ENCODE peak calls at places on chromosomes 5 and 9, in ten cellular contexts. M is prostate gland, Y is sciatic nerve, T is H9, H is NCI-H69, F is RWPE1, Z is AG08395, N is chondrocyte, E is Caco-2, O is NCI-H774. D is an unnamed sample.

GRCh38 chr5:172954277-172954676 is 4.9 kb upstream of the RPL26L1 start:
- DNase-seq in M (no peak), T (no peak), N (no peak), E (no peak), O (no peak), Y (no peak), Z (no peak), F (no peak), H (no peak), D (no peak)

GRCh38 chr5:4208996-4209395 is 613.4 kb downstream of the IRX1 start:
- DNase-seq in F (no peak), Y (no peak), Z (no peak), N (no peak), M (no peak), E (no peak), H (no peak), O (no peak), T (no peak), D (no peak)

GRCh38 chr9:96620832-96621269 is 1.2 kb upstream of the CDC14B start:
- DNase-seq in N (no peak), T (peak), Z (no peak), H (no peak), O (no peak), M (no peak), F (no peak), E (no peak), Y (no peak), D (no peak)

GRCh38 chr9:135980926-135981630 is 19.9 kb upstream of the UBAC1 start:
- DNase-seq in M (no peak), Z (no peak), E (no peak), Y (peak), O (no peak), T (no peak), H (no peak), N (no peak), F (no peak), D (no peak)

GRCh38 chr5:138716456-138716924 is 36.7 kb upstream of the CTNNA1 start:
- DNase-seq in N (no peak), O (peak), M (peak), Z (no peak), H (peak), T (peak), Y (no peak), E (no peak), F (no peak), D (no peak)

GRCh38 chr5:143314664-143315063 is 88.8 kb downstream of the NR3C1 start:
- DNase-seq in M (no peak), N (no peak), Y (no peak), T (no peak), E (no peak), Z (peak), O (no peak), H (no peak), F (peak), D (no peak)

GRCh38 chr5:137822158-137822764 is 45.4 kb upstream of the MYOT start:
- DNase-seq in Y (no peak), F (peak), M (peak), H (peak), E (peak), T (peak), O (no peak), Z (peak), N (no peak), D (peak)

GRCh38 chr5:79728396-79728795 is 38.8 kb downstream of the CMYA5 start:
- DNase-seq in Z (peak), Y (no peak), F (peak), N (no peak), E (no peak), T (no peak), O (no peak), H (no peak), M (no peak), D (no peak)

GRCh38 chr5:123264399-123264798 is 158.8 kb downstream of the CEP120 start:
- DNase-seq in O (no peak), E (no peak), N (no peak), Y (no peak), M (no peak), T (no peak), Z (no peak), F (no peak), H (no peak), D (no peak)

GRCh38 chr5:13976867-13977479 is 32.5 kb upstream of the DNAH5 start:
- DNase-seq in H (peak), Z (peak), M (no peak), N (no peak), Y (no peak), E (peak), F (peak), O (peak), T (no peak), D (peak)

GRCh38 chr9:113632776-113633590 is 169.5 kb downstream of the RGS3 start:
- DNase-seq in Y (peak), M (no peak), N (peak), H (no peak), Z (peak), T (no peak), F (no peak), E (no peak), O (no peak), D (no peak)

GRCh38 chr5:5951953-5952352 is 426.4 kb downstream of the MED10 start:
- DNase-seq in M (no peak), F (no peak), T (no peak), E (no peak), H (no peak), Z (no peak), Y (no peak), O (no peak), N (no peak), D (no peak)